ENCODE peak calls at places on chromosomes 11 and 22, in five cellular contexts. Z, L, X, V and A are unnamed samples.

GRCh38 chr11:61891331-61892084 is at the start of gene FADS3:
- DNase-seq in L (no peak), X (peak; percentile 34), Z (peak; percentile 64), V (peak; percentile 65), A (peak; percentile 63)

GRCh38 chr11:14860511-14860910 is 31.5 kb downstream of the CYP2R1 start:
- DNase-seq in L (no peak), V (no peak), X (no peak), Z (no peak), A (no peak)

GRCh38 chr11:94638902-94639373 is 71.8 kb downstream of the PIWIL4 start:
- DNase-seq in V (no peak), Z (no peak), L (no peak), X (no peak), A (peak; percentile 45)

GRCh38 chr22:46657996-46658947 is 38.1 kb downstream of the GRAMD4 start:
- DNase-seq in V (no peak), L (no peak), X (no peak), Z (no peak), A (no peak)

GRCh38 chr11:96318850-96319249 is 24.1 kb downstream of the MAML2 start:
- DNase-seq in X (no peak), V (no peak), L (no peak), Z (no peak), A (no peak)

GRCh38 chr11:70434813-70435300 is 36.5 kb downstream of the CTTN start:
- DNase-seq in Z (no peak), V (no peak), X (no peak), L (no peak), A (no peak)

GRCh38 chr11:37973926-37974325 is 1375.9 kb upstream of the RAG2 start:
- DNase-seq in X (no peak), Z (no peak), V (no peak), L (no peak), A (no peak)

GRCh38 chr11:15841898-15842297 is 514.4 kb downstream of the SOX6 start:
- DNase-seq in Z (no peak), X (no peak), L (no peak), V (no peak), A (no peak)

GRCh38 chr22:31508536-31508935 is 12.2 kb downstream of the SFI1 start:
- DNase-seq in L (no peak), X (no peak), Z (no peak), V (no peak), A (no peak)

GRCh38 chr11:95556342-95557151 is 233.0 kb downstream of the FAM76B start:
- DNase-seq in L (peak; percentile 89), V (no peak), Z (no peak), X (no peak), A (no peak)

GRCh38 chr11:124174001-124174400 is 9.1 kb upstream of the OR10D3 start:
- DNase-seq in X (no peak), L (no peak), Z (no peak), V (peak; percentile 86), A (no peak)

GRCh38 chr11:46520971-46521745 is 72.7 kb downstream of the AMBRA1 start:
- DNase-seq in V (no peak), L (peak; percentile 49), Z (no peak), X (no peak), A (no peak)

GRCh38 chr11:334264-335033 is 13.8 kb upstream of the IFITM3 start:
- DNase-seq in L (no peak), X (no peak), V (peak; percentile 39), Z (no peak), A (no peak)

GRCh38 chr11:111735262-111736116 is 30.7 kb downstream of the PPP2R1B start:
- DNase-seq in L (peak; percentile 96), Z (no peak), V (peak; percentile 64), X (no peak), A (no peak)

GRCh38 chr22:38432264-38432663 is 22.7 kb downstream of the KCNJ4 start:
- DNase-seq in V (no peak), X (no peak), Z (no peak), L (no peak), A (no peak)

GRCh38 chr11:65790902-65791650 is 4.2 kb downstream of the OVOL1 start:
- DNase-seq in L (no peak), Z (no peak), X (no peak), V (no peak), A (no peak)